ENCODE peak calls at places on chromosomes 12 and 14, in four cellular contexts. V is HepG2, E is IMR-90, Q is K562. H is an unnamed sample.

GRCh38 chr12:25051583-25052190 is 102.8 kb upstream of the BCAT1 start:
- DNase-seq in V (no peak), E (no peak), Q (no peak), H (no peak)

GRCh38 chr14:77041837-77042557 is 13.5 kb upstream of the IRF2BPL start:
- DNase-seq in V (no peak), E (peak), Q (no peak), H (no peak)

GRCh38 chr12:27426743-27427142 is 19.8 kb upstream of the SMCO2 start:
- DNase-seq in V (no peak), E (no peak), Q (no peak), H (no peak)

GRCh38 chr12:6165418-6165817 is 34.8 kb upstream of the CD9 start:
- DNase-seq in V (no peak), E (peak), Q (no peak), H (no peak)

GRCh38 chr12:58154359-58154758 is 213.0 kb downstream of the ATP23 start:
- DNase-seq in V (no peak), E (no peak), Q (no peak), H (no peak)

GRCh38 chr12:52082988-52083637 is 3.6 kb downstream of the SMIM41 start:
- DNase-seq in V (peak), E (peak), Q (peak), H (peak)

GRCh38 chr12:68012712-68013111 is 23.5 kb downstream of the IFNG-AS1 start:
- DNase-seq in V (no peak), E (no peak), Q (no peak), H (no peak)

GRCh38 chr14:60628892-60629291 is 20.4 kb downstream of the SIX1 start:
- DNase-seq in V (no peak), E (no peak), Q (no peak), H (no peak)

GRCh38 chr14:86203843-86204242 is 673.9 kb downstream of the FLRT2 start:
- DNase-seq in V (no peak), E (no peak), Q (no peak), H (no peak)

GRCh38 chr12:122116707-122117535 is 38.4 kb downstream of the MLXIP start:
- DNase-seq in V (no peak), E (no peak), Q (no peak), H (no peak)

GRCh38 chr12:81332054-81332453 is 254.2 kb downstream of the ACSS3 start:
- DNase-seq in V (no peak), E (no peak), Q (no peak), H (no peak)

GRCh38 chr12:48602192-48602989 is 32.5 kb upstream of the LALBA start:
- DNase-seq in V (peak), E (no peak), Q (no peak), H (no peak)

GRCh38 chr12:127820846-127821245 is 446.1 kb upstream of the TMEM132C start:
- DNase-seq in V (no peak), E (no peak), Q (no peak), H (no peak)

DNA sequence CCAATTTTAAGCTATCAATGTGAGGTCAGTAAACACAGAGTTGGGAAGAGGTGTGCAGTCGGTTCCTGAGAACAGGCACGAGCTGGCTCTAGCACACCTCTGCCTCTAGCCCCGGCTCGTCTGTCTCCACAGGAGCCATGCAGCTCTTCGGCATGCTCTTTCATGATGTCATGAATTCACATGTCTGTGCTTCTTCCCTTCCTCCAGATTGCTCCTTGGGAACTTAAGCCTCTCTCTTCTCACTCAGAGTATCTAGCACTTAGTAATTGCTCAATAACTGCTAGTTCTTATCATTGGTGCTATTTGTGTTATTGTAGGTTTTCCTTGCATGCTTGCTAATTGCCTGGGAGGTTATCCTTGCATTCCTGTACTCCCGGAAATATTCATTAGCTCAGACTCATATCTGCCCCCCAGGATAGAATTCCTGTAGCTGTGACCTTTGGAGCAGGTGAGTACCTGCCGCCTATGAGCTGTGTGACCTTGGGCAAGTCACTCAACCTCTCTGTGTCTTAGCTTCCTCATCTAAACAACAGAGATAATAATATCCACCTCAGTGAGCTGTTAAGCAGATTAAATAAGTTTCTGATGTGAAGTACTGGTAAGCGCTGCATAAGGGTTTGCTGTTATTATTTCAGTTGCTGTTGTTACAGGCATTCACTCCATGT is 19.5 kb downstream of the FAM181A start:
- DNase-seq in V (no peak), E (peak), Q (no peak), H (no peak)
- TF ChIP-seq RFX5 in V (no peak), E (no peak), Q (no peak), H (no peak)

DNA sequence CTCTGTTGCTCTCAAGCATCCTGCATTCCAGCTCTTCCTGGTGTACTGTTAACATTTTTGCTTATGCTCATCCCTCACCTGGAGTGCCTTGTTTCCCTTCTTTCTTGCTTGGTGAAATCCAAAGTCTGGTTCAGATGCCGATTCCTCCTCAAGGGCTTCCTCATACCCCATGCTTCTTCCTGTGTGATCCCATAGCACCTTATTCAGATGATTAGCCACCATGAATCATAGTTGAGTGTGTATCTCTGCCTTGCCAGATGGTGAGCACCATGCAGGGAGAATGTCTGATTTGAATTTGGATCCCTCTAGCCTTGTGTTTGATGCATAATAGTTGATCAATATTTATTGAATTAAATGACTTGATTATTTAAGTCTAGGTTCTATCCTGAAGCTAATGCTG is 39.4 kb upstream of the ANO4 start:
- DNase-seq in V (no peak), E (peak), Q (no peak), H (no peak)
- TF ChIP-seq RFX5 in V (no peak), E (no peak), Q (no peak), H (no peak)

GRCh38 chr12:26195641-26196423 is 459 bp downstream of the SSPN start:
- DNase-seq in V (no peak), E (peak), Q (no peak), H (peak)

GRCh38 chr12:26196424-26196722 is 1.0 kb downstream of the SSPN start:
- DNase-seq in V (no peak), E (peak), Q (no peak), H (peak)

GRCh38 chr12:26197832-26198231 is 2.5 kb downstream of the SSPN start:
- DNase-seq in V (no peak), E (no peak), Q (no peak), H (peak)

GRCh38 chr12:26195250-26195640 is at the start of gene SSPN:
- DNase-seq in V (no peak), E (peak), Q (no peak), H (peak)

GRCh38 chr12:26198742-26199141 is 3.4 kb downstream of the SSPN start:
- DNase-seq in V (no peak), E (peak), Q (no peak), H (no peak)
- TF ChIP-seq RFX5 in V (no peak), E (no peak), Q (no peak), H (no peak)

GRCh38 chr12:124567673-124568373 is 411 bp upstream of the NCOR2 start:
- DNase-seq in V (peak), E (peak), Q (peak), H (peak)
- TF ChIP-seq RFX5 in V (no peak), E (no peak), Q (no peak), H (peak)

GRCh38 chr12:129081755-129082250 is 228.5 kb downstream of the GLT1D1 start:
- DNase-seq in V (no peak), E (no peak), Q (no peak), H (no peak)
- TF ChIP-seq RFX5 in V (no peak), E (no peak), Q (no peak), H (no peak)

H was measured in SK-N-SH.